ENCODE peak calls at places on chromosomes 7 and 10, in five cellular contexts. P is HFFc6; L is CD4-positive, alpha-beta T cell; I is iPS-NIHi11; H is NCI-H2081. Z is an unnamed sample.

GRCh38 chr10:17026686-17027485 is 102.7 kb downstream of the CUBN start:
- DNase-seq in P (peak), L (peak), I (no peak), H (no peak), Z (no peak)

GRCh38 chr10:100586959-100587358 is 51.2 kb downstream of the HIF1AN start:
- DNase-seq in P (no peak), L (no peak), I (no peak), H (no peak), Z (no peak)

GRCh38 chr7:134962270-134962669 is 24.0 kb upstream of the AGBL3 start:
- DNase-seq in P (no peak), L (no peak), I (no peak), H (no peak), Z (no peak)

GRCh38 chr7:16698200-16698910 is 52.4 kb downstream of the BZW2 start:
- DNase-seq in P (peak), L (no peak), I (no peak), H (peak), Z (no peak)

GRCh38 chr10:108691126-108691525 is 1232.2 kb downstream of the XPNPEP1 start:
- DNase-seq in P (no peak), L (no peak), I (no peak), H (no peak), Z (no peak)

GRCh38 chr10:26839966-26840627 is 20.7 kb downstream of the ABI1 start:
- DNase-seq in P (no peak), L (no peak), I (no peak), H (no peak), Z (no peak)

GRCh38 chr10:97222346-97222961 is 36.7 kb upstream of the SLIT1 start:
- DNase-seq in P (no peak), L (no peak), I (peak), H (no peak), Z (no peak)

GRCh38 chr10:11793762-11794479 is 29.2 kb upstream of the PROSER2 start:
- DNase-seq in P (peak), L (no peak), I (peak), H (no peak), Z (no peak)

GRCh38 chr10:29554660-29555059 is 80.1 kb downstream of the SVIL start:
- DNase-seq in P (peak), L (no peak), I (no peak), H (no peak), Z (no peak)